ENCODE peak calls at places on chromosome 4, in eight cellular contexts. N is IMR-90, J is WERI-Rb-1, W is uterus, A is foreskin keratinocyte, E is thyroid gland, L is K562, T is Peyer's patch. K is an unnamed sample.

GRCh38 chr4:155376387-155377268 is at the start of gene MAP9:
- DNase-seq in E (peak; percentile 93), L (no peak), N (peak; percentile 93), J (peak; percentile 99), W (peak; percentile 84), A (peak; percentile 79), T (peak; percentile 94), K (peak; percentile 95)

GRCh38 chr4:20370284-20370683 is 118.6 kb downstream of the SLIT2 start:
- DNase-seq in E (no peak), A (no peak), J (no peak), L (no peak), N (peak; percentile 85), T (no peak), W (no peak), K (no peak)

GRCh38 chr4:144174401-144175067 is 34.0 kb upstream of the GYPA start:
- DNase-seq in T (no peak), A (peak; percentile 32), E (peak; percentile 4), N (peak; percentile 59), J (no peak), W (no peak), L (peak; percentile 18), K (no peak)

GRCh38 chr4:37976513-37976912 is 16.3 kb downstream of the PTTG2 start:
- DNase-seq in E (no peak), A (no peak), N (no peak), J (no peak), T (no peak), W (no peak), L (no peak), K (no peak)

GRCh38 chr4:116024954-116025708 is 911.7 kb upstream of the NDST4 start:
- DNase-seq in T (no peak), L (no peak), E (no peak), W (no peak), J (no peak), A (no peak), N (no peak), K (no peak)

GRCh38 chr4:66946761-66947160 is 598.5 kb downstream of the CENPC start:
- DNase-seq in A (no peak), W (no peak), L (no peak), T (no peak), N (no peak), E (no peak), J (no peak), K (no peak)

GRCh38 chr4:141792164-141792563 is 155.8 kb downstream of the IL15 start:
- DNase-seq in T (no peak), L (no peak), E (no peak), W (no peak), A (no peak), J (no peak), N (no peak), K (no peak)

GRCh38 chr4:80434238-80434637 is 98.7 kb downstream of the CFAP299 start:
- DNase-seq in T (no peak), L (no peak), E (no peak), N (peak; percentile 95), A (no peak), J (no peak), W (no peak), K (no peak)

GRCh38 chr4:151169223-151169622 is 69.8 kb downstream of the RPS3A start:
- DNase-seq in W (peak; percentile 92), E (no peak), J (peak; percentile 77), T (peak; percentile 17), L (no peak), N (peak; percentile 99), A (no peak), K (no peak)

GRCh38 chr4:147076179-147076578 is 130.5 kb upstream of the TTC29 start:
- DNase-seq in J (no peak), E (no peak), T (no peak), W (no peak), N (no peak), L (no peak), A (no peak), K (no peak)

GRCh38 chr4:154720123-154720522 is 23.7 kb upstream of the LRAT start:
- DNase-seq in E (no peak), J (no peak), W (no peak), N (no peak), L (no peak), T (no peak), A (peak; percentile 90), K (no peak)

GRCh38 chr4:177611974-177612664 is 169.9 kb upstream of the AGA start:
- DNase-seq in L (no peak), T (no peak), N (no peak), W (no peak), A (no peak), E (no peak), J (no peak), K (no peak)

GRCh38 chr4:145805490-145805889 is 125.5 kb downstream of the C4orf51 start:
- DNase-seq in W (no peak), J (no peak), N (peak; percentile 21), A (no peak), T (no peak), E (no peak), L (no peak), K (no peak)

GRCh38 chr4:89134775-89135319 is 23.5 kb downstream of the TIGD2 start:
- DNase-seq in T (no peak), E (no peak), W (peak; percentile 30), N (peak; percentile 83), J (no peak), L (no peak), A (peak; percentile 81), K (no peak)

GRCh38 chr4:3704669-3705068 is 61.5 kb upstream of the ADRA2C start:
- DNase-seq in A (no peak), N (no peak), T (no peak), E (no peak), W (no peak), J (no peak), L (no peak), K (peak; percentile 24)
- H3K27me3 ChIP-seq in A (peaks cover 6% of the 10 kb centered on the region), N (peaks cover 53% of the 10 kb centered on the region), T (no peaks in the 10 kb centered on the region), E (no peaks in the 10 kb centered on the region), W (no peaks in the 10 kb centered on the region), J (no peaks in the 10 kb centered on the region), L (peaks cover 3% of the 10 kb centered on the region), K (no peaks in the 10 kb centered on the region)

DNA sequence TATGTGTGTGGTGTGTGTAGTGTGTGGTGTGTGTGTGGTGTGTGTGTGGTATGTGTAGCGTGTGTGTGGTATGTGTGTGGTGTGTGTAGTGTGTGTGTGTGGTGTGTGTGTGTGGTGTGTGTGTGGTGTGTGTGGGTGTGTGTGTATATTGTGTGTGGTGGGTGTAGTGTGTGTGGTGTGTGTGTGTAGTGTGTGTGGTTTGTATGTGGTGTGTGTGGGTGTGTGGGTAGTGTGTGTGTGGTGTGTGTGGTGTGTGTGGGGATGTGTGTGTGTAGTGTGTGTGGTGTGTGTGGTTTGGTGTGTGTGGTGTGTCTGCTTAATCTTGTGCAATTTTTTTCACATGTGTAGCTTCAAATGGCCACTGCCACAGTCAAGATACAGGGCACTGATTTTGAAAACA is 94.5 kb downstream of the CPZ start:
- DNase-seq in N (no peak), L (no peak), T (no peak), W (no peak), E (no peak), A (no peak), J (no peak), K (no peak)
- H3K27me3 ChIP-seq in N (peaks cover 3% of the 10 kb centered on the region), L (peaks cover 2% of the 10 kb centered on the region), T (no peaks in the 10 kb centered on the region), W (peaks cover 13% of the 10 kb centered on the region), E (no peaks in the 10 kb centered on the region), A (no peaks in the 10 kb centered on the region), J (peaks cover 64% of the 10 kb centered on the region), K (no peaks in the 10 kb centered on the region)

GRCh38 chr4:21947768-21948346 is 715 bp downstream of the KCNIP4 start:
- DNase-seq in E (no peak), N (no peak), J (no peak), W (no peak), L (no peak), A (no peak), T (no peak), K (no peak)

GRCh38 chr4:21948347-21949072 is at the start of gene KCNIP4:
- DNase-seq in J (peak; percentile 69), A (no peak), L (no peak), W (peak; percentile 18), N (no peak), E (peak; percentile 27), T (no peak), K (no peak)

GRCh38 chr4:21952549-21952948 is 4.0 kb upstream of the KCNIP4 start:
- DNase-seq in T (no peak), J (no peak), L (no peak), W (no peak), N (no peak), A (no peak), E (no peak), K (no peak)

GRCh38 chr4:21946858-21947257 is 1.7 kb downstream of the KCNIP4 start:
- DNase-seq in J (peak; percentile 74), A (no peak), W (no peak), L (no peak), E (no peak), N (no peak), T (no peak), K (no peak)

GRCh38 chr4:21949073-21949457 is 493 bp upstream of the KCNIP4 start:
- DNase-seq in N (no peak), J (no peak), A (no peak), E (peak; percentile 76), W (peak; percentile 24), L (no peak), T (no peak), K (no peak)
- H3K27me3 ChIP-seq in N (peaks cover 19% of the 10 kb centered on the region), J (no peaks in the 10 kb centered on the region), A (peaks cover 37% of the 10 kb centered on the region), E (no peaks in the 10 kb centered on the region), W (no peaks in the 10 kb centered on the region), L (no peaks in the 10 kb centered on the region), T (no peaks in the 10 kb centered on the region), K (no peaks in the 10 kb centered on the region)

DNA sequence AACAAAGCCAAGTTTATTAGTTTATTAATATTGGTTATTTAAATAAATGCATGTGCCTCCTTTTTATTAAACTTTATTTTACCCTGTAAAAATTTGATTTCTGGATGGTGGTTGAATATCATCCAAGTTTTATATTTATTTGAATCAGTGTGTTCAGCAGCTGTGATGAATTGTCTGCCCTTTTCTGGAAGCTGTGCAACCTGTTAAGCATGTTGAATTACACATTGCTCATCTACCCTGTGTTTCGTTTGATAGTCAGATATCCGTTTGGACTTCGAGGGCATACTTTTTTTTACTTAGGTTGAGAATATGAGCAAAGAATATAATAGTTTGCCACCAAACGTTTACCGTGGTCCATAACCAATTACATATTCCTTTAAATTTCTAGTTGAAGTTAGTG is 95.8 kb upstream of the TENM3 start:
- DNase-seq in T (no peak), J (no peak), N (no peak), L (no peak), W (no peak), A (no peak), E (no peak), K (no peak)
- H3K27me3 ChIP-seq in T (no peaks in the 10 kb centered on the region), J (peaks cover 31% of the 10 kb centered on the region), N (no peaks in the 10 kb centered on the region), L (no peaks in the 10 kb centered on the region), W (peaks cover 11% of the 10 kb centered on the region), A (no peaks in the 10 kb centered on the region), E (no peaks in the 10 kb centered on the region), K (no peaks in the 10 kb centered on the region)

GRCh38 chr4:41362647-41363383 is 106.1 kb downstream of the UCHL1 start:
- DNase-seq in T (no peak), L (no peak), A (no peak), N (no peak), E (peak; percentile 17), J (no peak), W (no peak), K (no peak)
- H3K27me3 ChIP-seq in T (no peaks in the 10 kb centered on the region), L (peaks cover 3% of the 10 kb centered on the region), A (peaks cover 65% of the 10 kb centered on the region), N (peaks cover 27% of the 10 kb centered on the region), E (no peaks in the 10 kb centered on the region), J (no peaks in the 10 kb centered on the region), W (no peaks in the 10 kb centered on the region), K (no peaks in the 10 kb centered on the region)

GRCh38 chr4:1534876-1535526 is 128.8 kb upstream of the NKX1-1 start:
- DNase-seq in E (no peak), L (no peak), A (no peak), J (no peak), W (no peak), T (no peak), N (no peak), K (peak; percentile 30)
- H3K27me3 ChIP-seq in E (no peaks in the 10 kb centered on the region), L (peaks cover 38% of the 10 kb centered on the region), A (peaks cover 17% of the 10 kb centered on the region), J (no peaks in the 10 kb centered on the region), W (peaks cover 8% of the 10 kb centered on the region), T (no peaks in the 10 kb centered on the region), N (peaks cover 42% of the 10 kb centered on the region), K (no peaks in the 10 kb centered on the region)

GRCh38 chr4:8871417-8872401 is at the start of gene HMX1:
- DNase-seq in W (no peak), N (no peak), L (no peak), J (peak; percentile 96), E (no peak), T (no peak), A (no peak), K (no peak)
- H3K27me3 ChIP-seq in W (peaks cover 56% of the 10 kb centered on the region), N (peaks cover 87% of the 10 kb centered on the region), L (peaks cover 1% of the 10 kb centered on the region), J (no peaks in the 10 kb centered on the region), E (peaks cover 14% of the 10 kb centered on the region), T (no peaks in the 10 kb centered on the region), A (peaks cover 96% of the 10 kb centered on the region), K (no peaks in the 10 kb centered on the region)

K was measured in aorta.